ENCODE peak calls at places on chromosomes 12 and 14, in eight cellular contexts. A is Caki2, D is adrenal gland, G is progenitor cell of endocrine pancreas, O is memory B cell, K is NCI-H2081, N is mesothelial cell of epicardium, X is SW 1271. E is an unnamed sample.

GRCh38 chr12:47964102-47964723 is 817 bp downstream of the TMEM106C start:
- DNase-seq in A (peak), D (no peak), G (no peak), O (no peak), K (no peak), N (no peak), X (no peak), E (no peak)

GRCh38 chr14:75667099-75667498 is 6.1 kb downstream of the TTLL5 start:
- DNase-seq in A (no peak), D (no peak), G (no peak), O (no peak), K (no peak), N (no peak), X (no peak), E (no peak)

GRCh38 chr12:26691234-26691970 is 141.6 kb downstream of the ITPR2 start:
- DNase-seq in A (peak), D (peak), G (no peak), O (no peak), K (peak), N (no peak), X (peak), E (no peak)

GRCh38 chr12:93990832-93991748 is 157.3 kb upstream of the PLXNC1 start:
- DNase-seq in A (no peak), D (peak), G (no peak), O (no peak), K (no peak), N (peak), X (no peak), E (no peak)

GRCh38 chr14:102046337-102047278 is 40.2 kb downstream of the HSP90AA1 start:
- DNase-seq in A (peak), D (peak), G (peak), O (no peak), K (peak), N (peak), X (peak), E (no peak)

GRCh38 chr14:54177861-54178591 is 218.8 kb upstream of the CDKN3 start:
- DNase-seq in A (no peak), D (no peak), G (no peak), O (no peak), K (no peak), N (no peak), X (no peak), E (no peak)

GRCh38 chr12:4705824-4706223 is 14.4 kb upstream of the GALNT8 start:
- DNase-seq in A (no peak), D (no peak), G (no peak), O (no peak), K (no peak), N (no peak), X (no peak), E (no peak)

GRCh38 chr14:106174206-106174605 is 647.8 kb downstream of the TMEM121 start:
- DNase-seq in A (no peak), D (no peak), G (no peak), O (no peak), K (no peak), N (no peak), X (no peak), E (no peak)

GRCh38 chr12:126432780-126433179 is 1367.5 kb downstream of the AACS start:
- DNase-seq in A (no peak), D (no peak), G (no peak), O (no peak), K (no peak), N (no peak), X (no peak), E (no peak)

GRCh38 chr12:4274960-4275868 is 1.7 kb downstream of the CCND2 start:
- DNase-seq in A (no peak), D (no peak), G (no peak), O (no peak), K (no peak), N (no peak), X (no peak), E (no peak)

GRCh38 chr12:81520064-81520945 is 238.8 kb downstream of the PPFIA2 start:
- DNase-seq in A (peak), D (no peak), G (no peak), O (no peak), K (no peak), N (no peak), X (no peak), E (no peak)

GRCh38 chr14:70601162-70601561 is 707 bp upstream of the MED6 start:
- DNase-seq in A (no peak), D (no peak), G (no peak), O (no peak), K (no peak), N (no peak), X (no peak), E (no peak)

GRCh38 chr14:49641697-49642129 is 6.7 kb upstream of the DNAAF2 start:
- DNase-seq in A (peak), D (no peak), G (no peak), O (no peak), K (peak), N (no peak), X (no peak), E (no peak)

GRCh38 chr14:22848391-22849164 is 12.2 kb downstream of the MMP14 start:
- DNase-seq in A (no peak), D (no peak), G (no peak), O (no peak), K (no peak), N (peak), X (no peak), E (no peak)

GRCh38 chr12:118126119-118126757 is 9.7 kb upstream of the PEBP1 start:
- DNase-seq in A (no peak), D (peak), G (no peak), O (no peak), K (no peak), N (no peak), X (no peak), E (no peak)

GRCh38 chr12:101772019-101772774 is 32.9 kb upstream of the SYCP3 start:
- DNase-seq in A (no peak), D (no peak), G (no peak), O (no peak), K (no peak), N (no peak), X (no peak), E (no peak)

GRCh38 chr14:94970937-94971730 is 186.2 kb downstream of the DICER1 start:
- DNase-seq in A (no peak), D (no peak), G (no peak), O (no peak), K (no peak), N (no peak), X (no peak), E (no peak)

GRCh38 chr12:48890657-48891418 is 25.2 kb upstream of the RND1 start:
- DNase-seq in A (peak), D (peak), G (peak), O (peak), K (peak), N (peak), X (peak), E (peak)

GRCh38 chr12:78101946-78102635 is 271.4 kb downstream of the NAV3 start:
- DNase-seq in A (no peak), D (no peak), G (no peak), O (no peak), K (no peak), N (no peak), X (peak), E (no peak)

GRCh38 chr12:2179953-2180736 is 127.4 kb downstream of the CACNA1C start:
- DNase-seq in A (peak), D (peak), G (no peak), O (no peak), K (no peak), N (no peak), X (no peak), E (no peak)

GRCh38 chr14:54000341-54000811 is 43.8 kb upstream of the BMP4 start:
- DNase-seq in A (peak), D (no peak), G (no peak), O (no peak), K (no peak), N (no peak), X (no peak), E (no peak)

GRCh38 chr14:35366048-35366428 is 38.5 kb downstream of the NFKBIA start:
- DNase-seq in A (peak), D (peak), G (no peak), O (no peak), K (no peak), N (no peak), X (no peak), E (no peak)

GRCh38 chr12:130677957-130678558 is 38.0 kb downstream of the RIMBP2 start:
- DNase-seq in A (no peak), D (no peak), G (no peak), O (no peak), K (no peak), N (no peak), X (no peak), E (no peak)

GRCh38 chr12:77202457-77203060 is 137.2 kb upstream of the E2F7 start:
- DNase-seq in A (no peak), D (no peak), G (no peak), O (no peak), K (no peak), N (no peak), X (no peak), E (no peak)

GRCh38 chr12:94689646-94690036 is 39.3 kb upstream of the TMCC3 start:
- DNase-seq in A (no peak), D (no peak), G (no peak), O (no peak), K (no peak), N (no peak), X (no peak), E (no peak)

GRCh38 chr14:20412422-20412821 is 879 bp downstream of the TEP1 start:
- DNase-seq in A (no peak), D (no peak), G (no peak), O (no peak), K (no peak), N (no peak), X (no peak), E (no peak)

GRCh38 chr12:114783176-114783575 is 99.2 kb upstream of the TBX3 start:
- DNase-seq in A (no peak), D (no peak), G (no peak), O (no peak), K (no peak), N (no peak), X (no peak), E (no peak)

GRCh38 chr12:110338754-110339153 is 57.7 kb downstream of the ATP2A2 start:
- DNase-seq in A (no peak), D (no peak), G (no peak), O (no peak), K (no peak), N (no peak), X (no peak), E (no peak)

GRCh38 chr12:552466-552865 is 92.7 kb downstream of the B4GALNT3 start:
- DNase-seq in A (no peak), D (no peak), G (no peak), O (no peak), K (no peak), N (no peak), X (no peak), E (no peak)

GRCh38 chr12:113232232-113232615 is 11.0 kb downstream of the TPCN1 start:
- DNase-seq in A (no peak), D (peak), G (no peak), O (no peak), K (no peak), N (no peak), X (no peak), E (no peak)

GRCh38 chr12:93699271-93700141 is 22.3 kb downstream of the CRADD start:
- DNase-seq in A (no peak), D (no peak), G (no peak), O (no peak), K (no peak), N (no peak), X (no peak), E (no peak)

GRCh38 chr12:95554532-95555071 is 3.3 kb upstream of the USP44 start:
- DNase-seq in A (no peak), D (no peak), G (no peak), O (no peak), K (no peak), N (no peak), X (no peak), E (no peak)

GRCh38 chr14:22221508-22221907 is 367.5 kb downstream of the DAD1 start:
- DNase-seq in A (no peak), D (no peak), G (no peak), O (no peak), K (no peak), N (no peak), X (peak), E (no peak)

GRCh38 chr12:40248034-40248433 is 23.2 kb downstream of the LRRK2 start:
- DNase-seq in A (no peak), D (no peak), G (no peak), O (no peak), K (no peak), N (no peak), X (no peak), E (no peak)

GRCh38 chr12:125936502-125936901 is 871.3 kb downstream of the AACS start:
- DNase-seq in A (no peak), D (no peak), G (no peak), O (no peak), K (no peak), N (no peak), X (no peak), E (no peak)

GRCh38 chr12:45518516-45519235 is 210.8 kb upstream of the ARID2 start:
- DNase-seq in A (no peak), D (no peak), G (no peak), O (no peak), K (no peak), N (no peak), X (no peak), E (no peak)

GRCh38 chr12:31518680-31519227 is 72.2 kb downstream of the DENND5B start:
- DNase-seq in A (peak), D (peak), G (no peak), O (no peak), K (peak), N (no peak), X (peak), E (no peak)